ENCODE peak calls at places on chromosomes 1 and 21, in ten cellular contexts. K is GF-D8; Y is fibroblast of lung; X is HS-27A; H is stimulated activated CD8-positive, alpha-beta memory T cell treated with anti-CD3 and anti-CD28 coated beads, Interleukin-4, amount 100 ng/mL, for 48 hours; C is lung; P is activated T-helper 1 cell treated with Interleukin-2 at 50 U/mL for 16 hours; M is CD4-positive, alpha-beta T cell; Z is psoas muscle; U is activated CD4-positive, alpha-beta T cell treated with anti-CD3 and anti-CD28 coated beads, Interleukin-2, amount 10 ng/mL, durations not matched to agents 7 days and 5 days. E is an unnamed sample.

GRCh38 chr1:62142550-62142949 is 52.1 kb upstream of the L1TD1 start:
- DNase-seq in K (no peak), Y (peak), X (no peak), H (no peak), C (no peak), P (no peak), M (no peak), Z (no peak), U (no peak), E (no peak)

GRCh38 chr1:51955797-51956527 is 34.5 kb downstream of the RAB3B start:
- DNase-seq in K (no peak), Y (no peak), X (no peak), H (no peak), C (no peak), P (no peak), M (no peak), Z (no peak), U (no peak), E (no peak)

GRCh38 chr1:222618001-222618879 is at the start of gene MIA3:
- DNase-seq in K (no peak), Y (peak), X (no peak), H (peak), C (peak), P (peak), M (peak), Z (peak), U (peak), E (peak)

GRCh38 chr1:147204080-147204479 is 21.1 kb downstream of the FMO5 start:
- DNase-seq in K (peak), Y (no peak), X (no peak), H (no peak), C (no peak), P (no peak), M (no peak), Z (no peak), U (no peak), E (no peak)

GRCh38 chr1:15328785-15329480 is 80.8 kb upstream of the EFHD2 start:
- DNase-seq in K (peak), Y (peak), X (no peak), H (no peak), C (no peak), P (no peak), M (no peak), Z (peak), U (no peak), E (peak)

GRCh38 chr1:1255078-1255477 is 8.6 kb upstream of the C1QTNF12 start:
- DNase-seq in K (no peak), Y (no peak), X (no peak), H (no peak), C (no peak), P (no peak), M (no peak), Z (no peak), U (no peak), E (no peak)

GRCh38 chr1:154190550-154190949 is 1.4 kb downstream of the TPM3 start:
- DNase-seq in K (no peak), Y (peak), X (no peak), H (no peak), C (no peak), P (no peak), M (no peak), Z (no peak), U (no peak), E (peak)

GRCh38 chr21:41817228-41817627 is 50.4 kb upstream of the RIPK4 start:
- DNase-seq in K (peak), Y (peak), X (no peak), H (peak), C (peak), P (no peak), M (no peak), Z (no peak), U (peak), E (peak)

GRCh38 chr1:42319128-42319851 is 15.7 kb downstream of the FOXJ3 start:
- DNase-seq in K (no peak), Y (peak), X (no peak), H (no peak), C (no peak), P (no peak), M (no peak), Z (no peak), U (peak), E (peak)

GRCh38 chr1:205042911-205043806 is at the start of gene CNTN2:
- DNase-seq in K (no peak), Y (no peak), X (no peak), H (no peak), C (no peak), P (no peak), M (no peak), Z (no peak), U (no peak), E (no peak)

GRCh38 chr1:92817986-92818764 is 13.7 kb upstream of the RPL5 start:
- DNase-seq in K (peak), Y (peak), X (no peak), H (no peak), C (no peak), P (no peak), M (no peak), Z (no peak), U (peak), E (peak)

GRCh38 chr21:37904879-37905278 is 11.4 kb downstream of the KCNJ6 start:
- DNase-seq in K (no peak), Y (peak), X (no peak), H (no peak), C (no peak), P (no peak), M (no peak), Z (no peak), U (no peak), E (no peak)

GRCh38 chr1:56200921-56201320 is 378.4 kb downstream of the PLPP3 start:
- DNase-seq in K (no peak), Y (no peak), X (no peak), H (no peak), C (no peak), P (no peak), M (no peak), Z (no peak), U (no peak), E (no peak)

GRCh38 chr1:111052246-111052645 is 87.6 kb downstream of the DRAM2 start:
- DNase-seq in K (no peak), Y (no peak), X (no peak), H (no peak), C (no peak), P (no peak), M (no peak), Z (no peak), U (no peak), E (no peak)

GRCh38 chr1:7300893-7301292 is 470.2 kb upstream of the VAMP3 start:
- DNase-seq in K (no peak), Y (peak), X (peak), H (no peak), C (peak), P (no peak), M (no peak), Z (no peak), U (no peak), E (peak)

GRCh38 chr1:13682443-13682842 is 17.5 kb upstream of the PRDM2 start:
- DNase-seq in K (no peak), Y (no peak), X (no peak), H (no peak), C (no peak), P (no peak), M (no peak), Z (no peak), U (no peak), E (no peak)

GRCh38 chr21:38820471-38821239 is 14.9 kb downstream of the ETS2 start:
- DNase-seq in K (no peak), Y (no peak), X (no peak), H (no peak), C (peak), P (no peak), M (no peak), Z (peak), U (no peak), E (no peak)

GRCh38 chr1:156498447-156499193 is 2.0 kb downstream of the MEF2D start:
- DNase-seq in K (no peak), Y (peak), X (no peak), H (peak), C (peak), P (no peak), M (no peak), Z (peak), U (no peak), E (peak)

GRCh38 chr1:14184346-14184963 is 414.0 kb upstream of the KAZN start:
- DNase-seq in K (no peak), Y (no peak), X (no peak), H (no peak), C (no peak), P (no peak), M (no peak), Z (no peak), U (no peak), E (no peak)

GRCh38 chr21:38377165-38378093 is 120.6 kb downstream of the KCNJ15 start:
- DNase-seq in K (no peak), Y (no peak), X (no peak), H (no peak), C (no peak), P (no peak), M (no peak), Z (no peak), U (no peak), E (peak)

GRCh38 chr1:152535774-152536173 is 21.5 kb downstream of the CRCT1 start:
- DNase-seq in K (no peak), Y (no peak), X (no peak), H (no peak), C (no peak), P (no peak), M (no peak), Z (no peak), U (no peak), E (no peak)

GRCh38 chr1:244349103-244349531 is 102.6 kb downstream of the ADSS2 start:
- DNase-seq in K (no peak), Y (peak), X (peak), H (no peak), C (no peak), P (no peak), M (no peak), Z (no peak), U (no peak), E (peak)

GRCh38 chr1:22249928-22250680 is 107.2 kb upstream of the WNT4 start:
- DNase-seq in K (no peak), Y (no peak), X (no peak), H (no peak), C (no peak), P (no peak), M (no peak), Z (no peak), U (no peak), E (no peak)

GRCh38 chr1:227915564-227916553 is 31.9 kb downstream of the WNT9A start:
- DNase-seq in K (no peak), Y (no peak), X (no peak), H (no peak), C (no peak), P (no peak), M (no peak), Z (peak), U (no peak), E (no peak)